ENCODE peak calls at places on chromosomes 12 and 14, in seven cellular contexts. X, E, R, L, H, K and Z are unnamed samples.

GRCh38 chr12:120231316-120232011 is 30.6 kb upstream of the RPLP0 start:
- DNase-seq in H (no peak), L (peak), X (no peak), K (peak), E (no peak), R (peak), Z (no peak)

GRCh38 chr14:93019367-93019843 is 96.3 kb downstream of the ITPK1 start:
- DNase-seq in E (no peak), X (no peak), H (peak), L (no peak), K (no peak), R (no peak), Z (no peak)

GRCh38 chr12:66232258-66232657 is 43.2 kb downstream of the IRAK3 start:
- DNase-seq in X (no peak), E (no peak), L (no peak), K (no peak), R (no peak), H (no peak), Z (no peak)

GRCh38 chr12:120006248-120006975 is 17.4 kb downstream of the BICDL1 start:
- DNase-seq in X (no peak), R (no peak), L (no peak), E (no peak), K (no peak), H (no peak), Z (no peak)

GRCh38 chr14:98444077-98444476 is 827.9 kb downstream of the BCL11B start:
- DNase-seq in H (no peak), E (no peak), L (no peak), R (no peak), K (no peak), X (no peak), Z (no peak)

GRCh38 chr14:104887623-104888488 is 22.8 kb downstream of the CEP170B start:
- DNase-seq in X (peak), L (no peak), H (no peak), E (no peak), K (no peak), R (peak), Z (peak)

GRCh38 chr14:103541944-103542544 is 13.0 kb downstream of the TRMT61A start:
- DNase-seq in L (no peak), X (no peak), E (peak), H (no peak), R (no peak), K (no peak), Z (no peak)

GRCh38 chr12:105933671-105934665 is 204.8 kb downstream of the NUAK1 start:
- DNase-seq in R (no peak), X (no peak), K (no peak), L (peak), E (no peak), H (peak), Z (no peak)

GRCh38 chr14:90381999-90382451 is 14.8 kb upstream of the CALM1 start:
- DNase-seq in E (peak), L (no peak), K (no peak), H (peak), X (peak), R (no peak), Z (no peak)

GRCh38 chr12:76623929-76624328 is 64.4 kb upstream of the OSBPL8 start:
- DNase-seq in K (no peak), X (no peak), L (no peak), H (no peak), R (no peak), E (no peak), Z (no peak)

GRCh38 chr14:76956253-76957090 is 72.0 kb downstream of the IRF2BPL start:
- DNase-seq in X (peak), R (peak), E (peak), H (peak), L (peak), K (peak), Z (peak)

GRCh38 chr14:26548431-26548830 is 49.4 kb downstream of the NOVA1 start:
- DNase-seq in L (no peak), K (no peak), X (no peak), R (no peak), E (no peak), H (no peak), Z (no peak)

GRCh38 chr12:65121956-65122469 is 908 bp upstream of the WIF1 start:
- DNase-seq in R (no peak), H (no peak), E (peak), X (no peak), K (no peak), L (no peak), Z (no peak)

GRCh38 chr12:51358496-51358895 is 12.0 kb upstream of the CELA1 start:
- DNase-seq in H (no peak), R (no peak), K (no peak), X (no peak), L (no peak), E (no peak), Z (no peak)

DNA sequence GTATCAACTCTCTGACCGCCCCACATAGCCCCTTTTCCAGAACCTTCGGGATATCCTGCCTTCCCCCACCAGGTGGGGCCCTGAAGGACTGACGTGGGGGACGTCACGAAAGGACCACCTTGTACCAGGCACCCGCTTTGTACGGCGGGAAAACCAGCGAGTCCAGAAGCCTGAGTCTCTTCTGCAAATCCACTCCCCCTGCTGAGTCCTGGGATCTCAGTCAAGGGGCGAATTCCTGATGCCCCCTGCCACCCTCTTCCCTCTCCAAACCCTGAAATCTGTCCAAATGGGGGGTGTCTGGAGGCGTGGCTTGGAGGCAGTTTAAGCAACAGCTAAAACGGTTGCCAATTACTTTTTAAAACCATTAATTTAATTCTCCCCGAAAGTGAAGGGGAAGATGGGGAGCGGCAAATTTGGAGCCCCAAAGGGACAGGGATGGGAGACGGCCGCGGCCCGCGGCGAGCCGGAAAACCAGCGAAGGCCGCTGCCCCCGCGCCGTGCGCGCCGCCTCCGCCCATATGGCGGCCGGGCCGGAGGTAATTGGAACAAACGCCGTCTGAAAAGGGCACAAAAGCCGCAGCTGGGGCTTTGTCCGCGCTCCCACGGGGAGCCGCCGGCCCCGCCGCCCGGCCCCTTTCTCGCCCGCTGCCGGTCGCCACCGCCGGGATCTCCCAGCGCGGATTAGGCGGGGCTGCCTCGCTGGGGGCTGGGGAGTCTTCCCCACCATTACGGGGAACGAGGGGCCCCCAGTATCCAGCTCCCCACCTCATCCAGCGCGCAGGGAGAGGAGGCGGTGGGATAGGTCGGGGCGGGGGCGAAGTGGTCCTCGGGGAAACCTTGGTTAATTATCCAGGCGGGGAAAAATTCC is 6.6 kb downstream of the LHX5 start:
- DNase-seq in E (peak), X (peak), L (no peak), R (no peak), K (no peak), H (no peak), Z (no peak)
- H3K4me3 ChIP-seq in E (peak), X (no peak), L (peak), R (peak), K (peak), H (no peak), Z (no peak)

GRCh38 chr12:108199111-108199510 is 70.0 kb downstream of the WSCD2 start:
- DNase-seq in H (no peak), L (no peak), E (no peak), K (no peak), R (no peak), X (no peak), Z (no peak)
- H3K27ac ChIP-seq in H (no peak), L (no peak), E (no peak), K (no peak), R (no peak), X (no peak), Z (no peak)

DNA sequence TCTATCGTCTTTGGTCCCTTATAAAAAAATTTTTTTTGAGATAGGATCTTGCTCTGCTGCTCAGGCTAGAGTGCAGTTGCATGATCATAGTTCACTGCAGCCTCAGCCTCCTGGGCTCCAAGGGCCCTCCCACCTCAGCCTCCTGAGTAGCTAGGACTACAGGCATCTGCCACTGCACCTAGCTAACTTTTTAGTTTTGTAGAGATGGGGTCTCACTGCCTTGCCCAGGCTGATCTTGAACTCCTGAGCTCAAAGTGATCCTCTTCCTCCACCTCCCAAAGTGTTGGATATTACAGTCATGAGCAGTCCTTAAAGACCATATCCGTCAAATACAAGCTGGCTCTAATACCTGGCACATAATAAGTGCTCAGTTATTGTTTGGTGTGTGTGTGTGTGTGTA is 30.4 kb downstream of the SRGAP1 start:
- DNase-seq in K (no peak), X (no peak), L (no peak), H (no peak), R (no peak), E (no peak), Z (no peak)
- TF ChIP-seq CTCF in K (no peak), X (no peak), L (no peak), H (no peak), R (no peak), E (no peak), Z (no peak)

GRCh38 chr14:65151329-65152010 is 49.2 kb upstream of the MAX start:
- DNase-seq in R (no peak), H (no peak), K (no peak), L (no peak), E (no peak), X (no peak), Z (no peak)

GRCh38 chr14:65159281-65160062 is 57.2 kb upstream of the MAX start:
- DNase-seq in X (no peak), H (no peak), L (no peak), R (no peak), E (no peak), K (no peak), Z (no peak)

GRCh38 chr14:65160091-65160490 is 57.8 kb upstream of the MAX start:
- DNase-seq in L (no peak), R (no peak), E (no peak), H (no peak), X (no peak), K (no peak), Z (no peak)

GRCh38 chr14:65153101-65153500 is 50.8 kb upstream of the MAX start:
- DNase-seq in E (no peak), K (no peak), H (peak), R (no peak), L (no peak), X (no peak), Z (no peak)

DNA sequence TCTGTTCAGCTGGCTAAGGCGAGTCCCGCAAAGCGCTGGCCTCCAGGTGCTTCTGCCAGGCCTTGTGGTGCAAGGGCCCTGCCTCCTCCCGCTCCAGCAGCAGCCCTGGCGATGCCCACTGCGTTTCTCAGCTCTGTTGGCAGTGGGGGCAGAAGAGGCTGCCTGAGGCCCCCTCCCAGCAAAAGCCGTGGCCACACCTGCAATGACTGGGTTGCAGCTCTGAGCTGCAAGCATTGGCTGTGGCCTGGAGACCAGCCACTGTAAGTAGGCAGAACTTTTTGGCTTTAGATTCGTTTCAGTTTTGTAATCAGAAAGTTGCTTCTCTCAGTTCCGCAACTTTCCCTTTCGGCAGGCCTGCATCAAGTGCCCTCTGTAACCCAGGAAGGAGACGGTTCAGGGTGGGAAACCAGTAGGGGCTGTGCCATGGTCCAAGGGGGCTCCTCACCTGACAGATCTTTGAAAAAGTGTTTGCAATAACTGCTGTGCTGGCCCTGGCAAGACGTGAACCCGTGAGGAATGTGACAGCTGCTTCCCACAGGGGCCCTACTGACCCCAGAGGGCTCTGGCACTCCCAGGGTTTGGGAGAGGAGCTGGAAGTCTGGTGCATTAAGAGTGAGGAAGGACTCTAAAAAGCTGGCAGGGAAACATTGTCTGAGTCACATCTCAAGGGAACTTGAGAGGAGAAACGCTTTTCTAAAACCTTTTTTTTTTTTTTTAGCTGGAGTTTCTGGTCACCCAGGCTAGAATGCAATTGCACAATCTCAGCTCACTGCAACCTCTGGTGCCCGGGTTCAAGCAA is 54.5 kb upstream of the MAX start:
- DNase-seq in L (no peak), K (peak), H (peak), R (no peak), X (peak), E (no peak), Z (no peak)
- H3K4me3 ChIP-seq in L (no peak), K (peak), H (peak), R (no peak), X (peak), E (no peak), Z (no peak)

GRCh38 chr14:102295301-102295700 is 9.7 kb downstream of the MOK start:
- DNase-seq in H (no peak), K (no peak), R (no peak), L (no peak), E (no peak), X (no peak), Z (no peak)
- H3K27ac ChIP-seq in H (no peak), K (peak), R (peak), L (no peak), E (no peak), X (no peak), Z (peak)

DNA sequence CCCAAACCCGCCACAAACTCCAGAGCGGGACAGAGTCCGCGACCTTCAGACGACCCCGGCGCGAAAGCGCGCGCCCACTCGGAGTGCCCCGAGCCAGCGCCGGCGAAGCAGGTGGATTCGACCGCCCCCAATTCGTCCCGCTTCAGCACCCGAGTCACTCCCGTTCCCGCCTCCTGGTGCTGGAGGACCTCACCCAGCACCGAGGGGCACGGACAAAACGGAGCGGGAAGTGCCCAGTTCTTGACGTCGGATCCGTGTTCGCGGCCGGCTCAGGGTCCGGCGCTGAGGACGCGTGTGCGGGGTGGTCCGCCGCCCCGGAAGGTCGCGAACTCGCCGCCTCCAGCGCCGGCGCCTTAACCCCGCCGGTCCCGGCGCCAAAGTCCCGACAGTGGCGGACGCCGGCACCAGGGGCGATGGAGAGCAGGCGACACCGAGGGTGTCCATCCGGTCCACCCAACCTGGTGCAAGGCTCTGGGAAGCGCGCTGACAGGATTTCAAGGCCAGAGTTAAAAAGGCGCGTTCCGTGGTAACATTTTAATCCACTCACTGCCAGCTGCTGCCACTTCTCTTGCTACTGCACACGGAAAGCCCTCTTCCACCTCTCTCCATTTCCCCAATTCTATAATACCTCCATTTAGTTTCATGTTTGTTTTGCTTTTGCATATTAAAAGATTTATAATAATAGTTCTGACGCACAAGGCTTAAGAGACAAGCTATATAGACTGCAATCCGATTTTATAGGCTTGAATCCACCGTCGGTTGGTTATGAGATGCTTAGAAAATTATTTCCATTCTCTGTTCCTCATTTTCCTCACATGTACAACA is 240.0 kb upstream of the CPNE8 start:
- DNase-seq in E (peak), R (peak), X (peak), L (peak), H (peak), K (no peak), Z (peak)
- TF ChIP-seq CTCF in E (peak), R (peak), X (peak), L (peak), H (peak), K (peak), Z (peak)

GRCh38 chr12:102419094-102419764 is 61.1 kb downstream of the IGF1 start:
- DNase-seq in L (no peak), E (no peak), X (no peak), K (no peak), R (no peak), H (no peak), Z (no peak)
- H3K4me3 ChIP-seq in L (no peak), E (no peak), X (no peak), K (no peak), R (no peak), H (no peak), Z (no peak)